ENCODE peak calls at places on chromosomes 7 and 10, in four cellular contexts. One of them, this sample, is unnamed.
A peak's percentile ranks its signal among the peaks of the same experiment; 100 is the strongest.

GRCh38 chr10:17854044-17854652 is 45.0 kb downstream of the MRC1 start:
- DNase-seq in glutamatergic neuron: no peak
- DNase-seq in HCT116: no peak
- DNase-seq in fibroblast of lung: peak; percentile 2
- DNase-seq in this sample: no peak

GRCh38 chr7:87564290-87564963 is 36.3 kb downstream of the ABCB1 start:
- DNase-seq in glutamatergic neuron: no peak
- DNase-seq in HCT116: peak; percentile 38
- DNase-seq in fibroblast of lung: peak; percentile 17
- DNase-seq in this sample: peak; percentile 69

GRCh38 chr10:94423627-94424026 is 21.3 kb downstream of the TBC1D12 start:
- DNase-seq in glutamatergic neuron: no peak
- DNase-seq in HCT116: no peak
- DNase-seq in fibroblast of lung: peak; percentile 86
- DNase-seq in this sample: no peak

GRCh38 chr10:88256013-88256680 is 327.0 kb downstream of the RNLS start:
- DNase-seq in glutamatergic neuron: no peak
- DNase-seq in HCT116: no peak
- DNase-seq in fibroblast of lung: no peak
- DNase-seq in this sample: no peak

GRCh38 chr7:135263321-135263970 is 29.8 kb downstream of the STRA8 start:
- DNase-seq in glutamatergic neuron: no peak
- DNase-seq in HCT116: no peak
- DNase-seq in fibroblast of lung: no peak
- DNase-seq in this sample: no peak

GRCh38 chr7:135755351-135755753 is 6.7 kb upstream of the FAM180A start:
- DNase-seq in glutamatergic neuron: no peak
- DNase-seq in HCT116: no peak
- DNase-seq in fibroblast of lung: no peak
- DNase-seq in this sample: no peak

GRCh38 chr10:78529262-78529661 is 495.6 kb downstream of the RPS24 start:
- DNase-seq in glutamatergic neuron: no peak
- DNase-seq in HCT116: no peak
- DNase-seq in fibroblast of lung: no peak
- DNase-seq in this sample: no peak

GRCh38 chr10:15180736-15181135 is 12.2 kb upstream of the NMT2 start:
- DNase-seq in glutamatergic neuron: no peak
- DNase-seq in HCT116: no peak
- DNase-seq in fibroblast of lung: no peak
- DNase-seq in this sample: no peak

GRCh38 chr10:43140414-43140813 is 2.2 kb downstream of the CSGALNACT2 start:
- DNase-seq in glutamatergic neuron: no peak
- DNase-seq in HCT116: no peak
- DNase-seq in fibroblast of lung: peak; percentile 91
- DNase-seq in this sample: no peak

GRCh38 chr7:137091396-137091795 is 222.9 kb downstream of the CHRM2 start:
- DNase-seq in glutamatergic neuron: no peak
- DNase-seq in HCT116: no peak
- DNase-seq in fibroblast of lung: peak; percentile 46
- DNase-seq in this sample: no peak
- TF ChIP-seq CTCF in glutamatergic neuron: no peak
- TF ChIP-seq CTCF in HCT116: no peak
- TF ChIP-seq CTCF in fibroblast of lung: peak; percentile 15
- TF ChIP-seq CTCF in this sample: no peak

GRCh38 chr10:80259405-80259871 is 30.0 kb downstream of the MAT1A start:
- DNase-seq in glutamatergic neuron: no peak
- DNase-seq in HCT116: no peak
- DNase-seq in fibroblast of lung: no peak
- DNase-seq in this sample: no peak

GRCh38 chr10:80260295-80261243 is 28.9 kb downstream of the MAT1A start:
- DNase-seq in glutamatergic neuron: no peak
- DNase-seq in HCT116: no peak
- DNase-seq in fibroblast of lung: no peak
- DNase-seq in this sample: peak; percentile 67

GRCh38 chr10:80264081-80265056 is 25.1 kb downstream of the MAT1A start:
- DNase-seq in glutamatergic neuron: no peak
- DNase-seq in HCT116: no peak
- DNase-seq in fibroblast of lung: no peak
- DNase-seq in this sample: no peak

GRCh38 chr10:80265740-80266512 is 23.5 kb downstream of the MAT1A start:
- DNase-seq in glutamatergic neuron: no peak
- DNase-seq in HCT116: no peak
- DNase-seq in fibroblast of lung: no peak
- DNase-seq in this sample: no peak

DNA sequence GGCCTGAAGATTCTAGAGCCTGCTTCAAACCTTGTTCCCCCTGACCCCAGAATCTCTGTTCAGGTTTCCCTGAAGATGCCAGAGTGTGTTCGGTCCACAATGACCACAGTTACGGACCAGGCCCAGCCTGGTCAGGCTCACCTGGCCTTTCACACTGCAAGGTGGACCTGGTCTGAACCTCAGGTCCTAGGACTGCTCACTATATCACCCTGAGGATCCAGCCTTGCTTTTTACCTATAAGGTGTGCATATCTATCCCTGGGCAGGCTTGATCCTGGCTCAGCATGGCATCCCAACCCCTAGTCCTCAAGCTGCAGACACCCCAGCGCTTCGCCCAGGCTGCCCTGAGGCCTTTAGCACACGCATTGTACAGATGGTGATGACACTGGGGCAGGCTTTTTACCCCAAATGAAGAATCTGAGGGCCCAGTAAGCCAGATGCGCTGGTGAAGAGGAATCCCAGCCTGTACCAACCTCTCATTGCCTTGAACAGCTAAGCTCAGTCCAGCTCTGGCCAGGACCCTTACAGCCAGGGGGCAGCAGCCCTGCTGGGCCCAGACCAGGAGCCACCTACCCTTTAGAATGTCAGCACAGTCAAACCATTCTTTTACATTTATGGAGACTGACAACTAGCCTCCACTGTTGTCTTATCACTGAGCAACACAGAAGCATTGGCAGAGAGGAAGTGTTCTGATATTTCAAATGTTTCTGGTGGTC is 28.0 kb downstream of the MAT1A start:
- DNase-seq in glutamatergic neuron: no peak
- DNase-seq in HCT116: no peak
- DNase-seq in fibroblast of lung: no peak
- DNase-seq in this sample: no peak
- TF ChIP-seq CTCF in glutamatergic neuron: no peak
- TF ChIP-seq CTCF in HCT116: no peak
- TF ChIP-seq CTCF in fibroblast of lung: no peak
- TF ChIP-seq CTCF in this sample: no peak

GRCh38 chr7:110446658-110447057 is 644.3 kb upstream of the LRRN3 start:
- DNase-seq in glutamatergic neuron: no peak
- DNase-seq in HCT116: no peak
- DNase-seq in fibroblast of lung: no peak
- DNase-seq in this sample: no peak

DNA sequence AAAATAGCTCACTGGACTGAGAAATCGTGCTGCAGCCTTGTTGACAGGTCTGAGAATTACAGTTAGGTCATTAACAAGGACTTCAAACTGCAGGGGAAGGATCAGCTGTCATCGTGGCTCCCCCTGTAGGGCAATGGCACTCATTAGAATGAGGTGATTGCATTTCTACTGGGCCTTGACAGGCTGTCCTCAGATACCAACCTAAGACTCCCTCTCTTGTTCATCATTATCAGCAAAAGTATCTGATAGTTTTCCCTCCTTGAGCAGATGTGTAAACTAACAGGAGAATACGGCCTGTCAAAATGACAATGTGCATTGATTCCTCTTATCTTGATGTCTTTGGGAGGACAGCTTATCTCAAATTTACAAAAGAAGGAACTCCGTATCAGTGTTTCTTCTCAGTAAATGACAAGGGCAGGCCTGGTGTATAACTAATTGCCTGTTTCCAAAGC is 648.5 kb upstream of the LRRN3 start:
- DNase-seq in glutamatergic neuron: peak; percentile 70
- DNase-seq in HCT116: peak; percentile 51
- DNase-seq in fibroblast of lung: no peak
- DNase-seq in this sample: peak; percentile 67
- TF ChIP-seq CTCF in glutamatergic neuron: peak; percentile 70
- TF ChIP-seq CTCF in HCT116: peak; percentile 80
- TF ChIP-seq CTCF in fibroblast of lung: no peak
- TF ChIP-seq CTCF in this sample: peak; percentile 54

GRCh38 chr7:149161241-149161848 is 14.1 kb downstream of the ZNF398 start:
- DNase-seq in glutamatergic neuron: no peak
- DNase-seq in HCT116: no peak
- DNase-seq in fibroblast of lung: peak; percentile 12
- DNase-seq in this sample: no peak
- TF ChIP-seq CTCF in glutamatergic neuron: no peak
- TF ChIP-seq CTCF in HCT116: no peak
- TF ChIP-seq CTCF in fibroblast of lung: no peak
- TF ChIP-seq CTCF in this sample: no peak

GRCh38 chr7:150417863-150418262 is 32.6 kb upstream of the GIMAP8 start:
- DNase-seq in glutamatergic neuron: no peak
- DNase-seq in HCT116: no peak
- DNase-seq in fibroblast of lung: no peak
- DNase-seq in this sample: no peak
- TF ChIP-seq CTCF in glutamatergic neuron: no peak
- TF ChIP-seq CTCF in HCT116: peak; percentile 51
- TF ChIP-seq CTCF in fibroblast of lung: no peak
- TF ChIP-seq CTCF in this sample: no peak

GRCh38 chr10:847868-848267 is 83.6 kb downstream of the LARP4B start:
- DNase-seq in glutamatergic neuron: no peak
- DNase-seq in HCT116: no peak
- DNase-seq in fibroblast of lung: no peak
- DNase-seq in this sample: no peak
- TF ChIP-seq CTCF in glutamatergic neuron: no peak
- TF ChIP-seq CTCF in HCT116: no peak
- TF ChIP-seq CTCF in fibroblast of lung: no peak
- TF ChIP-seq CTCF in this sample: no peak